ENCODE peak calls at places on chromosomes 16 and 17, in four cellular contexts. One of them, this sample, is unnamed.

GRCh38 chr17:59845595-59846390 is 47.0 kb downstream of the TUBD1 start:
- DNase-seq in epithelial cell of esophagus: peak
- DNase-seq in hepatocyte: peak
- DNase-seq in cardiac muscle cell: no peak
- DNase-seq in this sample: no peak

GRCh38 chr17:48791128-48792032 is 25.6 kb downstream of the TTLL6 start:
- DNase-seq in epithelial cell of esophagus: peak
- DNase-seq in hepatocyte: peak
- DNase-seq in cardiac muscle cell: peak
- DNase-seq in this sample: peak

GRCh38 chr17:3034578-3034920 is 28.9 kb downstream of the OR1D5 start:
- DNase-seq in cardiac muscle cell: no peak
- DNase-seq in hepatocyte: no peak
- DNase-seq in epithelial cell of esophagus: no peak
- DNase-seq in this sample: no peak

GRCh38 chr17:27520571-27521185 is 64.4 kb downstream of the KSR1 start:
- DNase-seq in cardiac muscle cell: no peak
- DNase-seq in hepatocyte: no peak
- DNase-seq in epithelial cell of esophagus: no peak
- DNase-seq in this sample: no peak

GRCh38 chr17:3794890-3795757 is 5.9 kb downstream of the ITGAE start:
- DNase-seq in hepatocyte: peak
- DNase-seq in epithelial cell of esophagus: peak
- DNase-seq in cardiac muscle cell: no peak
- DNase-seq in this sample: no peak

GRCh38 chr17:67635688-67636087 is 82.0 kb upstream of the NOL11 start:
- DNase-seq in hepatocyte: no peak
- DNase-seq in epithelial cell of esophagus: no peak
- DNase-seq in cardiac muscle cell: no peak
- DNase-seq in this sample: no peak

GRCh38 chr16:47037746-47038458 is 64.4 kb upstream of the DNAJA2 start:
- DNase-seq in epithelial cell of esophagus: peak
- DNase-seq in cardiac muscle cell: peak
- DNase-seq in hepatocyte: peak
- DNase-seq in this sample: peak

GRCh38 chr17:4440690-4441686 is 7.2 kb downstream of the SPNS3 start:
- DNase-seq in cardiac muscle cell: no peak
- DNase-seq in epithelial cell of esophagus: no peak
- DNase-seq in hepatocyte: no peak
- DNase-seq in this sample: no peak

GRCh38 chr17:49574283-49574892 is 1.3 kb upstream of the NXPH3 start:
- DNase-seq in cardiac muscle cell: no peak
- DNase-seq in hepatocyte: no peak
- DNase-seq in epithelial cell of esophagus: no peak
- DNase-seq in this sample: no peak

GRCh38 chr17:8994319-8994718 is 27.0 kb upstream of the NTN1 start:
- DNase-seq in hepatocyte: peak
- DNase-seq in cardiac muscle cell: peak
- DNase-seq in epithelial cell of esophagus: peak
- DNase-seq in this sample: peak

GRCh38 chr16:27378871-27379580 is 22.9 kb upstream of the IL21R start:
- DNase-seq in epithelial cell of esophagus: no peak
- DNase-seq in hepatocyte: no peak
- DNase-seq in cardiac muscle cell: no peak
- DNase-seq in this sample: no peak

GRCh38 chr16:72372646-72373045 is 200.7 kb upstream of the PMFBP1 start:
- DNase-seq in epithelial cell of esophagus: peak
- DNase-seq in hepatocyte: peak
- DNase-seq in cardiac muscle cell: no peak
- DNase-seq in this sample: no peak

GRCh38 chr16:25135239-25135878 is 23.8 kb downstream of the LCMT1 start:
- DNase-seq in cardiac muscle cell: no peak
- DNase-seq in epithelial cell of esophagus: peak
- DNase-seq in hepatocyte: no peak
- DNase-seq in this sample: no peak

GRCh38 chr16:66923866-66924265 is 1.5 kb downstream of the RRAD start:
- DNase-seq in cardiac muscle cell: no peak
- DNase-seq in epithelial cell of esophagus: no peak
- DNase-seq in hepatocyte: no peak
- DNase-seq in this sample: no peak

GRCh38 chr16:77231047-77231446 is 31.8 kb downstream of the SYCE1L start:
- DNase-seq in cardiac muscle cell: no peak
- DNase-seq in epithelial cell of esophagus: no peak
- DNase-seq in hepatocyte: no peak
- DNase-seq in this sample: no peak

GRCh38 chr16:28130099-28131088 is 66.9 kb upstream of the GSG1L start:
- DNase-seq in cardiac muscle cell: peak
- DNase-seq in epithelial cell of esophagus: no peak
- DNase-seq in hepatocyte: no peak
- DNase-seq in this sample: no peak

GRCh38 chr16:82062645-82063058 is 27.6 kb downstream of the HSD17B2 start:
- DNase-seq in epithelial cell of esophagus: peak
- DNase-seq in cardiac muscle cell: no peak
- DNase-seq in hepatocyte: peak
- DNase-seq in this sample: no peak

GRCh38 chr17:33778505-33779398 is 476.3 kb upstream of the CCL2 start:
- DNase-seq in epithelial cell of esophagus: peak
- DNase-seq in cardiac muscle cell: peak
- DNase-seq in hepatocyte: peak
- DNase-seq in this sample: peak

GRCh38 chr17:79338589-79338988 is 264.0 kb downstream of the ENGASE start:
- DNase-seq in cardiac muscle cell: no peak
- DNase-seq in epithelial cell of esophagus: peak
- DNase-seq in hepatocyte: no peak
- DNase-seq in this sample: no peak

GRCh38 chr16:27404163-27404823 is 2.3 kb downstream of the IL21R start:
- DNase-seq in cardiac muscle cell: no peak
- DNase-seq in epithelial cell of esophagus: no peak
- DNase-seq in hepatocyte: no peak
- DNase-seq in this sample: no peak

GRCh38 chr17:35185849-35186248 is 8.3 kb downstream of the SLC35G3 start:
- DNase-seq in hepatocyte: no peak
- DNase-seq in cardiac muscle cell: no peak
- DNase-seq in epithelial cell of esophagus: no peak
- DNase-seq in this sample: no peak

GRCh38 chr17:301681-302299 is 50.8 kb downstream of the RPH3AL start:
- DNase-seq in epithelial cell of esophagus: no peak
- DNase-seq in cardiac muscle cell: no peak
- DNase-seq in hepatocyte: no peak
- DNase-seq in this sample: no peak

GRCh38 chr16:52184336-52184735 is 362.6 kb downstream of the TOX3 start:
- DNase-seq in epithelial cell of esophagus: no peak
- DNase-seq in cardiac muscle cell: no peak
- DNase-seq in hepatocyte: no peak
- DNase-seq in this sample: no peak

GRCh38 chr17:68972119-68972704 is 17.0 kb upstream of the ABCA8 start:
- DNase-seq in hepatocyte: peak
- DNase-seq in epithelial cell of esophagus: peak
- DNase-seq in cardiac muscle cell: peak
- DNase-seq in this sample: peak

GRCh38 chr17:55289106-55289446 is 24.3 kb downstream of the HLF start:
- DNase-seq in epithelial cell of esophagus: no peak
- DNase-seq in hepatocyte: no peak
- DNase-seq in cardiac muscle cell: no peak
- DNase-seq in this sample: no peak

GRCh38 chr16:55655709-55656694 is at the start of gene SLC6A2:
- DNase-seq in epithelial cell of esophagus: peak
- DNase-seq in cardiac muscle cell: peak
- DNase-seq in hepatocyte: peak
- DNase-seq in this sample: peak
- TF ChIP-seq CTCF in epithelial cell of esophagus: peak
- TF ChIP-seq CTCF in cardiac muscle cell: no peak
- TF ChIP-seq CTCF in hepatocyte: no peak
- TF ChIP-seq CTCF in this sample: no peak

GRCh38 chr16:84950906-84951305 is 60.4 kb downstream of the ZDHHC7 start:
- DNase-seq in hepatocyte: no peak
- DNase-seq in cardiac muscle cell: no peak
- DNase-seq in epithelial cell of esophagus: peak
- DNase-seq in this sample: no peak
- TF ChIP-seq CTCF in hepatocyte: no peak
- TF ChIP-seq CTCF in cardiac muscle cell: peak
- TF ChIP-seq CTCF in epithelial cell of esophagus: no peak
- TF ChIP-seq CTCF in this sample: peak

GRCh38 chr17:72461757-72462156 is 340.9 kb downstream of the SOX9 start:
- DNase-seq in epithelial cell of esophagus: no peak
- DNase-seq in hepatocyte: no peak
- DNase-seq in cardiac muscle cell: no peak
- DNase-seq in this sample: no peak

GRCh38 chr17:72462396-72462795 is 341.6 kb downstream of the SOX9 start:
- DNase-seq in epithelial cell of esophagus: no peak
- DNase-seq in hepatocyte: no peak
- DNase-seq in cardiac muscle cell: no peak
- DNase-seq in this sample: no peak

GRCh38 chr17:72458301-72458700 is 337.5 kb downstream of the SOX9 start:
- DNase-seq in cardiac muscle cell: no peak
- DNase-seq in hepatocyte: no peak
- DNase-seq in epithelial cell of esophagus: no peak
- DNase-seq in this sample: no peak

GRCh38 chr17:72462814-72463213 is 342.0 kb downstream of the SOX9 start:
- DNase-seq in hepatocyte: no peak
- DNase-seq in cardiac muscle cell: no peak
- DNase-seq in epithelial cell of esophagus: peak
- DNase-seq in this sample: no peak

GRCh38 chr17:72460711-72461110 is 339.9 kb downstream of the SOX9 start:
- DNase-seq in cardiac muscle cell: no peak
- DNase-seq in hepatocyte: no peak
- DNase-seq in epithelial cell of esophagus: no peak
- DNase-seq in this sample: no peak
- TF ChIP-seq CTCF in cardiac muscle cell: no peak
- TF ChIP-seq CTCF in hepatocyte: no peak
- TF ChIP-seq CTCF in epithelial cell of esophagus: no peak
- TF ChIP-seq CTCF in this sample: no peak

GRCh38 chr16:48435319-48435682 is 50.1 kb upstream of the SIAH1 start:
- DNase-seq in epithelial cell of esophagus: no peak
- DNase-seq in hepatocyte: no peak
- DNase-seq in cardiac muscle cell: no peak
- DNase-seq in this sample: no peak
- TF ChIP-seq CTCF in epithelial cell of esophagus: no peak
- TF ChIP-seq CTCF in hepatocyte: no peak
- TF ChIP-seq CTCF in cardiac muscle cell: no peak
- TF ChIP-seq CTCF in this sample: no peak

DNA sequence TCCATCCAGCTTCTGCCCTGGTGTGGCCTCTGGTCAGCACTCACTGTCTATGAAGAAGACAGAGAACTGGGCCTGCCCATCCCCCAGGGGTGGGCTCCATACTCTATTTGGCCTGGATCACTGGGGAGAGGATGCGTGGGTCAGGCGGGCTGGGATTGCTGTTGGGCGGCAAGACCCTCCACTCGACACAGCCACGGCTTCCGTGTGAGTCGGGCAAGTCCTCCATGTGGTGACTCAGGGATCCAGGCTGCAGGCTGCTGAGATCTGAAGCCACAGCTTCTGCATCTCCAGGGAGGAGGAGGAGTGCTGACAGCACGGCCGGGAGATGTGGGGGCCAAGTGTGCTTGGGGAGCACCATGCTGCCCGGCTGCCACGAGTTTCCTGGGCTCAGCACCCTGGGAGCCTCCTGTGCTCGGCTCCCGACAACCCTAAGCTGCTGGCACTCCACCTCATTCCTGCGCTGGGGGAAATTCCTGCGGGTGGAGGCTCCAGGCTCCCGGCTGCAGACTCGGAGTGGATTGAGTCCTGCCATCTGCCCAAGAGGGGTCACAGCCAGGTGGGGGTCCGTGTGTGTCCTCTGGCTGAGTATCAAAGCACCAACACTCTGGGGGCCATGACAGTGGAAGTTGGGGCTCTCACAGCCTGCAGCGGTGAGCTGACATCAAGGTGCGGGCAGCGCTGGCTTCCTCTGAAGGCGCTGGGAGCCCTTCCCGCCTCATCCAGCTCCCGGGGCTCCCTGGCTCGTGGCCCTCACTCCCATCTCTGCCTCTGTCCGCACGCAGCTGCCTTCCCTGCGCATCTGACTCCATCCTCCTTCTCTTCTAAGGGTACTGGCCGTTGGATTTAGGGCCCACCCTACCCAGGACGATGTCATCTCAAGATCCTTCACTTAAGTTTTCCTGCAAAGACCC is 24.4 kb upstream of the CBFA2T3 start:
- DNase-seq in cardiac muscle cell: peak
- DNase-seq in hepatocyte: no peak
- DNase-seq in epithelial cell of esophagus: no peak
- DNase-seq in this sample: no peak
- TF ChIP-seq CTCF in cardiac muscle cell: no peak
- TF ChIP-seq CTCF in hepatocyte: no peak
- TF ChIP-seq CTCF in epithelial cell of esophagus: no peak
- TF ChIP-seq CTCF in this sample: no peak

DNA sequence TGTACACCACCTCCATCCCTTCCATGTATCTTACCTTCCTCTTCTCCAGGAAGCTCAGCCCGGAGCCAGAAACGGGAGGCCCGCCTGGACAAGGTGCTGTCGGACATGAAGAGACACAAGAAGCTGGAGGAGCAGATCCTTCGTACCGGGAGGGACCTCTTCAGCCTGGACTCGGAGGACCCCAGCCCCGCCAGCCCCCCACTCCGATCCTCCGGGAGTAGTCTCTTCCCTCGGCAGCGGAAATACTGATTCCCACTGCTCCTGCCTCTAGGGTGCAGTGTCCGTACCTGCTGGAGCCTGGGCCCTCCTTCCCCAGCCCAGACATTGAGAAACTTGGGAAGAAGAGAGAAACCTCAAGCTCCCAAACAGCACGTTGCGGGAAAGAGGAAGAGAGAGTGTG is 756 bp upstream of the MVP start:
- DNase-seq in epithelial cell of esophagus: peak
- DNase-seq in cardiac muscle cell: no peak
- DNase-seq in hepatocyte: no peak
- DNase-seq in this sample: no peak
- TF ChIP-seq CTCF in epithelial cell of esophagus: peak
- TF ChIP-seq CTCF in cardiac muscle cell: no peak
- TF ChIP-seq CTCF in hepatocyte: peak
- TF ChIP-seq CTCF in this sample: no peak

GRCh38 chr17:72772331-72772821 is 320.1 kb downstream of the SLC39A11 start:
- DNase-seq in hepatocyte: no peak
- DNase-seq in cardiac muscle cell: no peak
- DNase-seq in epithelial cell of esophagus: no peak
- DNase-seq in this sample: no peak
- TF ChIP-seq CTCF in hepatocyte: no peak
- TF ChIP-seq CTCF in cardiac muscle cell: no peak
- TF ChIP-seq CTCF in epithelial cell of esophagus: no peak
- TF ChIP-seq CTCF in this sample: no peak